ENCODE peak calls at places on chromosomes 2 and 18, in seven cellular contexts. U is AG08396; X is stimulated activated naive CD4-positive, alpha-beta T cell; N is A549; C is iris pigment epithelial cell; A is activated naive CD4-positive, alpha-beta T cell treated with anti-CD3 and anti-CD28 coated beads, Interleukin-2, amount 50 U/mL, for 16 hours; M is non-pigmented ciliary epithelial cell. K is an unnamed sample.

GRCh38 chr18:10928971-10929373 is 220.4 kb downstream of the PIEZO2 start:
- DNase-seq in U (peak), X (no peak), N (no peak), C (peak), A (no peak), M (no peak), K (peak)

GRCh38 chr2:9312591-9312990 is 106.0 kb downstream of the ASAP2 start:
- DNase-seq in U (no peak), X (no peak), N (no peak), C (no peak), A (no peak), M (no peak), K (no peak)

GRCh38 chr18:22309191-22309590 is 108.5 kb downstream of the CTAGE1 start:
- DNase-seq in U (no peak), X (no peak), N (no peak), C (peak), A (no peak), M (peak), K (no peak)

GRCh38 chr18:24054130-24054529 is 39.6 kb downstream of the TTC39C start:
- DNase-seq in U (peak), X (no peak), N (no peak), C (peak), A (no peak), M (no peak), K (no peak)

GRCh38 chr18:9859232-9859631 is 26.5 kb upstream of the TXNDC2 start:
- DNase-seq in U (no peak), X (no peak), N (no peak), C (no peak), A (no peak), M (no peak), K (no peak)

GRCh38 chr2:122830157-122830556 is 1074.7 kb downstream of the TSN start:
- DNase-seq in U (no peak), X (no peak), N (no peak), C (no peak), A (no peak), M (no peak), K (no peak)

GRCh38 chr2:223943561-223944008 is 1.6 kb downstream of the WDFY1 start:
- DNase-seq in U (peak), X (no peak), N (peak), C (peak), A (no peak), M (no peak), K (no peak)

GRCh38 chr18:47996091-47996541 is 65.7 kb upstream of the SMAD2 start:
- DNase-seq in U (no peak), X (no peak), N (no peak), C (peak), A (no peak), M (no peak), K (no peak)

GRCh38 chr18:49677081-49677480 is 115.2 kb downstream of the LIPG start:
- DNase-seq in U (no peak), X (no peak), N (no peak), C (no peak), A (no peak), M (no peak), K (no peak)

GRCh38 chr18:48358868-48359267 is 50.3 kb downstream of the ZBTB7C start:
- DNase-seq in U (no peak), X (no peak), N (no peak), C (no peak), A (no peak), M (no peak), K (no peak)

GRCh38 chr2:218875692-218876246 is 4.9 kb upstream of the WNT10A start:
- DNase-seq in U (no peak), X (no peak), N (no peak), C (no peak), A (no peak), M (no peak), K (no peak)

GRCh38 chr2:10400568-10400977 is 47.6 kb downstream of the ODC1 start:
- DNase-seq in U (no peak), X (no peak), N (no peak), C (no peak), A (no peak), M (no peak), K (no peak)

GRCh38 chr18:13577091-13577697 is 149.2 kb downstream of the FAM210A start:
- DNase-seq in U (peak), X (no peak), N (no peak), C (peak), A (peak), M (no peak), K (no peak)

GRCh38 chr18:57273194-57273593 is 79.2 kb upstream of the ST8SIA3 start:
- DNase-seq in U (no peak), X (no peak), N (no peak), C (no peak), A (no peak), M (no peak), K (no peak)

GRCh38 chr2:98464772-98465310 is 20.2 kb downstream of the INPP4A start:
- DNase-seq in U (no peak), X (no peak), N (no peak), C (peak), A (no peak), M (no peak), K (peak)

GRCh38 chr18:49645836-49646235 is 84.0 kb downstream of the LIPG start:
- DNase-seq in U (peak), X (no peak), N (no peak), C (peak), A (no peak), M (no peak), K (no peak)

GRCh38 chr2:46645681-46646162 is 166.4 kb downstream of the TMEM247 start:
- DNase-seq in U (peak), X (no peak), N (peak), C (peak), A (no peak), M (peak), K (no peak)

GRCh38 chr2:26735096-26735495 is 29.0 kb upstream of the SLC35F6 start:
- DNase-seq in U (peak), X (no peak), N (peak), C (peak), A (no peak), M (peak), K (no peak)

GRCh38 chr2:201647431-201647830 is 4.1 kb upstream of the TMEM237 start:
- DNase-seq in U (no peak), X (no peak), N (no peak), C (no peak), A (no peak), M (no peak), K (no peak)